ENCODE peak calls at places on chromosomes 3 and 15, in eight cellular contexts. M, Z, E, H, C, T, I and W are unnamed samples.

GRCh38 chr15:42775431-42775830 is 38.5 kb upstream of the CDAN1 start:
- DNase-seq in C (no peak), Z (no peak), I (no peak), M (no peak), T (no peak), H (no peak), E (no peak), W (no peak)

GRCh38 chr3:23206371-23206770 is 3.2 kb downstream of the UBE2E2 start:
- DNase-seq in M (peak), C (no peak), I (no peak), Z (no peak), T (no peak), H (no peak), E (no peak), W (no peak)

GRCh38 chr3:124246949-124247348 is 255.0 kb upstream of the ROPN1 start:
- DNase-seq in I (peak), H (peak), T (no peak), E (peak), Z (peak), M (peak), C (peak), W (peak)

GRCh38 chr3:27985369-27986035 is 255.9 kb upstream of the CMC1 start:
- DNase-seq in Z (no peak), T (no peak), C (no peak), E (no peak), M (no peak), I (no peak), H (no peak), W (peak)

GRCh38 chr15:44720460-44721185 is 9.3 kb downstream of the B2M start:
- DNase-seq in T (no peak), M (no peak), E (no peak), C (no peak), I (no peak), Z (peak), H (no peak), W (no peak)

GRCh38 chr3:58071480-58071971 is 63.3 kb downstream of the FLNB start:
- DNase-seq in Z (no peak), M (no peak), C (no peak), E (peak), I (no peak), T (no peak), H (no peak), W (peak)

GRCh38 chr15:65829150-65829764 is 37.2 kb upstream of the DENND4A start:
- DNase-seq in H (peak), T (peak), C (peak), E (peak), I (peak), M (peak), Z (peak), W (peak)

GRCh38 chr3:81302045-81302444 is 459.4 kb downstream of the GBE1 start:
- DNase-seq in H (peak), T (peak), E (peak), M (peak), Z (peak), C (peak), I (peak), W (peak)

GRCh38 chr3:142318331-142318730 is 92.9 kb upstream of the GK5 start:
- DNase-seq in Z (no peak), T (no peak), I (no peak), H (no peak), C (no peak), M (no peak), E (no peak), W (no peak)

GRCh38 chr15:78944202-78944625 is 632 bp downstream of the CTSH start:
- DNase-seq in M (no peak), I (no peak), T (no peak), H (no peak), C (no peak), E (no peak), Z (no peak), W (no peak)

DNA sequence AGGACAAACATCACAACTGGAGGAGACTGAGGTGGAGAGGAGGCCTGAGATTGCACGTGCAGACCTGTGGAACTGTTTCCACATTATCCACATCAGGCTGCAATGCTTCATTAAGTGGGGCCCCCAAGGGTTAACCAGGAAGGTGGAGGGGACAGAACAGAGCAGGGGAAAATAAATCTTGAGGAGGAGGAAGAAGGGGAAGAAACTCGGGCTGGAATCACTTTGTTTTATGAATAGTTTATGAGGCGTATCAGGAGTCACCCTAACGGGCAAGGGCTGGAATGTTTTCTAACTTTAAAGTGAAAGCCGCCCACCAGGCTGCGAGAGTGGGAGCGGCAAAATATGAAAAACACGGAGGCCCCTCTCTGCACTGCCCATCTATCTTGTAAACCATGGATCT is 154.9 kb downstream of the WNT5A start:
- DNase-seq in E (no peak), M (no peak), I (no peak), T (no peak), H (no peak), Z (no peak), C (no peak), W (no peak)
- TF ChIP-seq EZH2phosphoT487 in E (no peak), M (no peak), I (no peak), T (no peak), H (no peak), Z (no peak), C (no peak), W (no peak)

GRCh38 chr15:28273468-28273867 is 48.5 kb downstream of the HERC2 start:
- DNase-seq in H (peak), T (no peak), Z (no peak), E (peak), M (no peak), C (no peak), I (peak), W (no peak)
- TF ChIP-seq CTCF in H (no peak), T (no peak), Z (no peak), E (no peak), M (no peak), C (no peak), I (peak), W (no peak)

DNA sequence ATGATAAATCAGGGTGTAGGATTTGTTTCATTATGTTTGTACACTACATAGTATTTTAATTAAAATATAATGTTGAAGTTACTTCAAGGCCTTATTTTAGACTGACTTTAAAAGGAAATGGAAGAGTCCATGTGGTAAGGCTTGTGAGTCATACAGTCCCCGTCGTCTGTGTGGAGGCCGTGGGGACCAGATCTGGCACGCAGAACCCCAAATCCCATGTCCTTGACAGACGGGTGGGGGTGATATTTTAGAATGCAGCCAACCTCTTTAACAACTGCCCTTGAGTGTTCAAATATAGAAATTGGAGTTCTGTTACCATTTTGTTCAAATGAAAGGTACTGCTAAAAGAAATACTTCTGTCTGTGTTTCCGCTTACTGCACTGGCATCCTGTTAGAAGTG is 35.8 kb downstream of the ABHD17C start:
- DNase-seq in I (no peak), Z (no peak), M (no peak), C (no peak), H (no peak), E (no peak), T (no peak), W (no peak)
- H3K27ac ChIP-seq in I (no peak), Z (no peak), M (no peak), C (no peak), H (no peak), E (no peak), T (no peak), W (no peak)

GRCh38 chr3:66956740-66957139 is 41.4 kb upstream of the KBTBD8 start:
- DNase-seq in Z (no peak), C (no peak), I (no peak), E (no peak), H (no peak), T (no peak), M (no peak), W (no peak)
- TF ChIP-seq EZH2phosphoT487 in Z (no peak), C (no peak), I (no peak), E (no peak), H (no peak), T (no peak), M (no peak), W (no peak)

GRCh38 chr3:46848271-46849097 is 14.8 kb downstream of the MYL3 start:
- DNase-seq in H (peak), T (no peak), C (no peak), E (peak), M (peak), Z (no peak), I (peak), W (peak)
- TF ChIP-seq CTCF in H (peak), T (peak), C (peak), E (peak), M (peak), Z (peak), I (peak), W (peak)

DNA sequence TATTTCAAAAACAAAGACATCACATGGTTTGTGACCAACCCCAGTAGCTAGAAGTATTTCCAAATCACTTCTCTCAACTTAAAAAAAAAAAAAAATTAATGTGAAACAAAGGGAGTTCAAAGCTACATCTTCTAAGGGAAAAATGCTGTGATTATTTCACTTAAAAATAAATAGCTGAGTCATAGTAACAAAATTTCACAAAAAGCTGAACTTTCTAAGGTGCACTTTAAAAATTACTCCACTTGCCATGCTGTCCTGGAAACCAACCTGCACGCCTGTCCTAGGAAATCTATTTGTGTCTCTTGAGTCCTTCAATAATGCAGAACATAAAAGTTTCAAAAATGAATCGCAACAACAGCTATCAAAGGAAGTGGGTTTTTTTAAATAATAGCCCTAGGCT is 1.8 kb downstream of the ACAP2 start:
- DNase-seq in H (no peak), T (no peak), M (no peak), C (no peak), Z (no peak), I (no peak), E (no peak), W (no peak)
- H3K27ac ChIP-seq in H (no peak), T (peak), M (peak), C (no peak), Z (peak), I (no peak), E (peak), W (peak)